ENCODE peak calls at places on chromosomes 4 and X, in four cellular contexts. I is HepG2, P is K562, M is GM12878. X is an unnamed sample.

GRCh38 chr4:93897559-93897958 is 69.0 kb downstream of the ATOH1 start:
- DNase-seq in I (peak; percentile 3), P (peak; percentile 9), M (no peak), X (no peak)

GRCh38 chrX:107599371-107599970 is 28.8 kb upstream of the PRPS1 start:
- DNase-seq in I (no peak), P (no peak), M (no peak), X (no peak)

GRCh38 chr4:189022441-189023035 is 883.3 kb downstream of the TRIML1 start:
- DNase-seq in I (no peak), P (no peak), M (no peak), X (no peak)

GRCh38 chrX:49155243-49155899 is 7.2 kb upstream of the MAGIX start:
- DNase-seq in I (no peak), P (peak; percentile 79), M (no peak), X (no peak)

GRCh38 chr4:81715335-81715734 is 243.6 kb upstream of the RASGEF1B start:
- DNase-seq in I (no peak), P (no peak), M (no peak), X (peak; percentile 49)

GRCh38 chr4:24131954-24132673 is 242.3 kb upstream of the PPARGC1A start:
- DNase-seq in I (no peak), P (no peak), M (no peak), X (no peak)

GRCh38 chr4:146381263-146381872 is 140.4 kb downstream of the SLC10A7 start:
- DNase-seq in I (no peak), P (no peak), M (no peak), X (no peak)

GRCh38 chrX:21993265-21993664 is 38.9 kb upstream of the PHEX start:
- DNase-seq in I (no peak), P (peak; percentile 38), M (peak; percentile 30), X (no peak)

GRCh38 chr4:142311916-142312315 is 534.2 kb downstream of the INPP4B start:
- DNase-seq in I (no peak), P (no peak), M (no peak), X (no peak)

GRCh38 chrX:78092296-78092695 is 11.8 kb upstream of the PGK1 start:
- DNase-seq in I (peak; percentile 12), P (no peak), M (peak; percentile 37), X (peak; percentile 46)

GRCh38 chrX:38882894-38883620 is 81.8 kb downstream of the MID1IP1 start:
- DNase-seq in I (no peak), P (no peak), M (no peak), X (no peak)

GRCh38 chrX:13697440-13697839 is 8.5 kb downstream of the RAB9A start:
- DNase-seq in I (no peak), P (no peak), M (peak; percentile 73), X (no peak)
- TF ChIP-seq SRF in I (no peak), P (no peak), M (no peak), X (no peak)

DNA sequence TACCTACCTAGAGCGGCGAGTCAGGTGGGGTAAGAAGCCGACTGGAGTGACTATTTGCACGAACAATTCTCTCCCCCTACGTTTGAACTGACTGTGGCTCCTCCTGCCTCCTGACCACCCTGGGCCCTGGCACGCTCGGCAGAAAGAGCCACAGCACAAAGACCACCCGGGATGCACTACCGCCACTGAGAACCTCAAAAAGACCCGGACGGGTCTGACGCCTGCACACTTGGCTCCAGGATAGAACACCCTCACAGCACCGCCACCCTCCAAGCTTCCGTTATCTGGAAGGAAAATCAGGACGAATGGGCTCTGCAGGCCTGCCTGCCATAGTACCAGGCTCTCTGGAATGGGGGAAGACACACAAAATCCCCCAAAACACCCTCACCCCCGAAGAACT is 2.2 kb downstream of the LRPAP1 start:
- DNase-seq in I (no peak), P (no peak), M (no peak), X (no peak)
- TF ChIP-seq KDM1A in I (no peak), P (no peak), M (no peak), X (no peak)

GRCh38 chr4:110005461-110006056 is 92.9 kb downstream of the EGF start:
- DNase-seq in I (peak; percentile 60), P (peak; percentile 57), M (peak; percentile 43), X (no peak)
- TF ChIP-seq SRF in I (no peak), P (no peak), M (no peak), X (no peak)

DNA sequence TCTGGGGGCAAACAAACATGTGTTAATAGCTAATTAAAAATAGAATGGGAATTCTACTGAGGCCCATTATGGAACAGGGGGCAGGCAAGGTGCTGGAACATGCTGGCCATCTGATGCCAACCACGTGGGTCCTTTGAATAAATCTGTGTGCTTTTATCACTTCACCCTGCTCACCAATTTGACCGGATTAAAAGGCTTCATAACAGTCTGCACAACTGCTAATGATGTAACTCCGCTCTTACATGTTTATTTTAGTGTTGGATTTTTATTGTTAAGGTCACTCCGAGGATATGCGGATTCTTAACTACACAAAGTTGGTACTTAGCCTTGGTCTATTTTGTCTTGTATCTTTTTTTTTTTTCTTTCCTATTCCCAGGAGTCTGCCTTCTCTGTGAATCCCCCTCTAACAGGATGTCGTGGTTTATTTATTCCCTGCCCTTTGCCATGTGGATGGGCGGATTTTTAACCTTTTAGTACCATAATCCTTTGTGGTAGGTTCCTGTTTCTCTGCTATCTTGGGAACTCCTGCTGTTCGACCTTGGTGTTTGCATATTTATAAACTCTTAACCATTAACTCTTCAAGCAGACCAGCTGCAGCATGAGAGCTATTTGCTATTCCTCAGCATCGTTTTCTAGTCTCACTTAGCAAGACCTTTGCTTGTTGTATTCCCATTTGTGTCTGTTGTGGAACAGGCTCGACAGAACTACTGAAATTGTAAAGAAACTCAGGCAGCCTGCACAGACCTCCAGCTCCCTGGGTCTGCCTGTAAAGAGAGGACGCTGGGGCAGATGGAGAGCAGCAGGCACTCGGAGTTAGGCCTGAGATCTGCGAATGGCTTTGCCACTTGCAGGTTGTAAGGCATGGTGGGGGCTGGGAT is 38.0 kb downstream of the TRIM2 start:
- DNase-seq in I (peak; percentile 40), P (no peak), M (no peak), X (no peak)
- TF ChIP-seq KDM1A in I (no peak), P (no peak), M (no peak), X (no peak)

GRCh38 chr4:59517007-59517406 is 1683.1 kb upstream of the ADGRL3 start:
- DNase-seq in I (no peak), P (no peak), M (no peak), X (no peak)
- TF ChIP-seq SRF in I (no peak), P (no peak), M (no peak), X (no peak)

DNA sequence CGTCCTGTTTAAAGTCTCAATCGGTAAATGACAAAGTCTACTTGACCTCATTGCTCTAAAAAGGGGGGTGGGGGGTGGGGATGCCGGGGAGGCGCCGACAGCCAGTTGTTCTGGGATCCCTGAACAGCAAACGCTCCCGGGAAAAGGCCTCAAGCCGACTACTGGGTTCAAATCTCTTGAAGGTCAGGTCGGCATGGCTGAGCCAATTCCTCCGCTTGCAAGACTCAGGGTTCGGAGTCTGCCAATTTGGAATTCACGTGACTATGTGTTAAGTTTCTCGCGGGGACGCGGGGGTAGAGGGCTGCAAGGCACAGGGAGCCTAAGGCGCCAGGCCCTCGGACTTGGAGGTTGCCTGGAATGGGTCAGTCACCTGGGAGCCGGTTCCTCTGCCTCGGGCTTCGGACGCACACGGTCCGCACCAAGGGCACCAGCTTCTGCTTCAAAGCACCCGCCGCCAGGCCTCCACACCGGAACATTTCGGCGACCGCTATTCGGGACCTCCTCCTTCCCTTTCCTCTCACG is 399 bp downstream of the AIFM1 start:
- DNase-seq in I (peak; percentile 1), P (peak; percentile 24), M (no peak), X (no peak)
- TF ChIP-seq KDM1A in I (no peak), P (no peak), M (no peak), X (no peak)

GRCh38 chrX:34943235-34943634 is 639 bp downstream of the FAM47B start:
- DNase-seq in I (no peak), P (no peak), M (no peak), X (no peak)
- TF ChIP-seq SRF in I (no peak), P (no peak), M (no peak), X (no peak)

GRCh38 chrX:135543924-135544323 is 23.5 kb downstream of the INTS6L start:
- DNase-seq in I (no peak), P (no peak), M (no peak), X (peak; percentile 52)

GRCh38 chrX:135544338-135544948 is 24.0 kb downstream of the INTS6L start:
- DNase-seq in I (no peak), P (no peak), M (no peak), X (no peak)

DNA sequence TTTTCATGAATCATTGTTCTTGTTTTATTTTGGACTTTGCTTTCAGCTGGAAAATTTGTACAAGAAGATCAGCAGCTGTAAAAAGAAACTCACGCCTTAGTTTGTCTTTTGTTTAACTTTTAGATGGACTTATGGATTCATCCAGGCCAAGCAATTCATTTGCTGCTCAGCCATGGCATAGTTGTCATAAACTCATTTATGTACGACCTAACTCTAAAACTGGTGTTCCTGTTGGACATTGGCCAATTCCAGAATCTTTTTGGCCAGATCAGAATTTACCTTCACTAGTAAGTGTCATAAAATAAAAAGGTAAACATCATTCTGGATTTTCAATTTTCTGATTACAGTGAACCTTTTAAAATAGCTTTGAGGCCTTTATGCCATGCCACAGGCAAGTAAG is 29.1 kb downstream of the INTS6L start:
- DNase-seq in I (no peak), P (no peak), M (no peak), X (no peak)
- TF ChIP-seq KDM1A in I (no peak), P (no peak), M (no peak), X (no peak)

DNA sequence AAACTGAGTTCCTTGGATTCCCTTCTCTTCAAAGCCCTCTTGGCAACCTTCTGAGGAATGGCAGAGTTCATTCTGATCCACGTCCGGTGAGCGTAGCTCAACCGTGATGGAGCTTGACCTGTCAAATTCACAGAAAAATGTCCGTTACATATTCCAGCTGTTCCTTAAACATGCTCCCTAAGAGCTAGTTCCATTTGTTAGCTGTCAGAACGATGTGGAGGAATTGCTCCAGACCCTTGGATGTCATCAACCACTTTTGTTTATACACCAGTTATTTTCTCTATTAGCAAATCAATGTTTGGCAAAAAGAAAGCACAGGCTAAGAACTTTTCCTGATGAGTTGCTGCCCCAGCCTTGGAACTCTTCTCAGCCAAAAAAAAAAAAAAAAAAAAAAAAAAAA is 50.2 kb downstream of the NHS start:
- DNase-seq in I (no peak), P (no peak), M (no peak), X (no peak)
- TF ChIP-seq SRF in I (no peak), P (no peak), M (no peak), X (no peak)

GRCh38 chr4:14644568-14645282 is 357.6 kb upstream of the CPEB2 start:
- DNase-seq in I (no peak), P (no peak), M (no peak), X (no peak)
- TF ChIP-seq KDM1A in I (no peak), P (no peak), M (no peak), X (no peak)